ENCODE peak calls at places on chromosomes 6 and 20, in four cellular contexts. F, M, O and S are unnamed samples.
A peak's percentile ranks its signal among the peaks of the same experiment; 100 is the strongest.

GRCh38 chr6:118787746-118788419 is 106.1 kb upstream of the ASF1A start:
- DNase-seq in F (no peak), M (no peak), O (no peak), S (no peak)

GRCh38 chr6:143283887-143284640 is 166.4 kb downstream of the ADAT2 start:
- DNase-seq in F (no peak), M (no peak), O (no peak), S (no peak)

GRCh38 chr6:108750801-108751200 is 97.4 kb upstream of the ARMC2 start:
- DNase-seq in F (no peak), M (no peak), O (no peak), S (no peak)

GRCh38 chr6:11363881-11364576 is 131.6 kb upstream of the NEDD9 start:
- DNase-seq in F (no peak), M (no peak), O (no peak), S (no peak)

GRCh38 chr6:52403627-52404026 is 16.5 kb upstream of the EFHC1 start:
- DNase-seq in F (no peak), M (no peak), O (no peak), S (no peak)

GRCh38 chr6:29908341-29908662 is 34.0 kb upstream of the HLA-A start:
- DNase-seq in F (no peak), M (no peak), O (no peak), S (no peak)

GRCh38 chr6:50836231-50836630 is 17.6 kb downstream of the TFAP2B start:
- DNase-seq in F (no peak), M (no peak), O (no peak), S (no peak)

GRCh38 chr6:147855823-147856222 is 347.3 kb downstream of the SAMD5 start:
- DNase-seq in F (no peak), M (no peak), O (no peak), S (no peak)

GRCh38 chr20:50191065-50191565 is 485 bp downstream of the CEBPB start:
- DNase-seq in F (no peak), M (no peak), O (peak; percentile 62), S (no peak)

GRCh38 chr20:21323640-21324039 is 20.5 kb downstream of the XRN2 start:
- DNase-seq in F (no peak), M (no peak), O (peak; percentile 27), S (no peak)

GRCh38 chr6:89977808-89978748 is 83.8 kb downstream of the GJA10 start:
- DNase-seq in F (no peak), M (no peak), O (no peak), S (no peak)

GRCh38 chr20:63053430-63054102 is 46.8 kb upstream of the BHLHE23 start:
- DNase-seq in F (no peak), M (no peak), O (no peak), S (no peak)

GRCh38 chr6:118097576-118097975 is 190.5 kb downstream of the SLC35F1 start:
- DNase-seq in F (no peak), M (no peak), O (no peak), S (no peak)

GRCh38 chr20:3681352-3681930 is 369 bp downstream of the ADAM33 start:
- DNase-seq in F (no peak), M (no peak), O (no peak), S (no peak)

GRCh38 chr6:162147805-162148204 is 579.8 kb downstream of the PRKN start:
- DNase-seq in F (no peak), M (no peak), O (no peak), S (no peak)

GRCh38 chr6:25582101-25582500 is 69.9 kb upstream of the SCGN start:
- DNase-seq in F (no peak), M (no peak), O (no peak), S (no peak)

GRCh38 chr6:55293116-55293515 is 34.2 kb upstream of the GFRAL start:
- DNase-seq in F (peak; percentile 23), M (no peak), O (no peak), S (no peak)

GRCh38 chr6:2102316-2102883 is 143.0 kb downstream of the GMDS start:
- DNase-seq in F (no peak), M (no peak), O (no peak), S (no peak)

GRCh38 chr6:157774153-157775135 is 48.6 kb upstream of the SNX9 start:
- DNase-seq in F (no peak), M (no peak), O (peak; percentile 87), S (no peak)

GRCh38 chr20:59948828-59949720 is 8.9 kb downstream of the FAM217B start:
- DNase-seq in F (peak; percentile 63), M (no peak), O (peak; percentile 10), S (no peak)

GRCh38 chr6:142400495-142400894 is 98.7 kb downstream of the ADGRG6 start:
- DNase-seq in F (no peak), M (no peak), O (peak; percentile 57), S (no peak)

GRCh38 chr6:31355540-31355988 is 1.4 kb downstream of the HLA-B start:
- DNase-seq in F (no peak), M (no peak), O (no peak), S (no peak)

GRCh38 chr20:46022411-46023147 is 6.4 kb upstream of the SLC12A5 start:
- DNase-seq in F (peak; percentile 52), M (no peak), O (peak; percentile 77), S (no peak)

GRCh38 chr6:16154904-16155303 is 26.0 kb downstream of the MYLIP start:
- DNase-seq in F (no peak), M (no peak), O (no peak), S (no peak)

GRCh38 chr20:29079769-29080690 is 2177.4 kb upstream of the DEFB115 start:
- DNase-seq in F (peak; percentile 84), M (no peak), O (peak; percentile 78), S (no peak)

GRCh38 chr6:340991-341827 is 48.9 kb downstream of the DUSP22 start:
- DNase-seq in F (no peak), M (peak; percentile 83), O (peak; percentile 80), S (no peak)

GRCh38 chr6:69668916-69669315 is 127.9 kb downstream of the LMBRD1 start:
- DNase-seq in F (no peak), M (no peak), O (no peak), S (no peak)

GRCh38 chr20:35515949-35516645 is 13.4 kb downstream of the C20orf173 start:
- DNase-seq in F (no peak), M (no peak), O (peak; percentile 22), S (no peak)

GRCh38 chr6:112801681-112802080 is 454.6 kb downstream of the RFPL4B start:
- DNase-seq in F (no peak), M (no peak), O (no peak), S (no peak)
- TF ChIP-seq RFX5 in F (no peak), M (no peak), O (no peak), S (no peak)

GRCh38 chr6:5967594-5967993 is 39.1 kb downstream of the NRN1 start:
- DNase-seq in F (no peak), M (no peak), O (no peak), S (no peak)

GRCh38 chr6:5968817-5969726 is 37.7 kb downstream of the NRN1 start:
- DNase-seq in F (no peak), M (no peak), O (no peak), S (no peak)
- TF ChIP-seq ATF2 in F (no peak), M (no peak), O (no peak), S (no peak)

DNA sequence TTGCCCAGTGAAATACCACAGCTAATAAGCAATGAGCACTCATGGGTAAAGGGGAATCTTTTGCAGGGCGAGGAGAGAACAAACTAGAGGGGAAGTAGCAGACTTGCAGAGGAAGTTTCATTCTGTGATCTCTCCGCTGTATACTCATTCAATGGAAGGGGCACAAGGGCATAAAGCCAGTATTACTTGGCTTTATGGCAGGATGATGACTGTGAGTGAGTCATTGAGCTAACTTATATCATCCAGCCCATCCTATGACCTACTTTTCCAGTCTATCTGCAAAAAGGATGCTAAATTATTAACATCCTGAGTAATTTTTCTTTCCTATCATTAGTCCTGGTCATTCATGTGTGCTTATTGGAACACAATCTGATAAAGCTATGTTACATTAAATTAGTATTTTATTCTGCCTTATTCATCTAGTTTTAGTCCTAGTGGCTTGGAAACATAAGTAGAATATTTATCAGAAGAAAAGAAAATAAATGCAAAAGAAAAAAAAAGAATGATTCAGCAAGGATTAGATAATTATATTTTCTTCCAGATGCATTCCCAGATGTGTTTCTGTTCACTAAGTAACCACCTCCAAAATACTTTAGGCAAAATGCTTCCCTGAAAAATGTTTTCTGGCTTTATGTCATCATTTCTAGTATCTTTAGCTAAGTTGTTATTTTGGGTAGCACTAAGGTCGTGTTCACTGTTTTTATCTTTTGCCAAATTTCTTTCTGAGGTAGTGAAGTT is 471.7 kb downstream of the CDKAL1 start:
- DNase-seq in F (peak; percentile 64), M (peak; percentile 40), O (no peak), S (no peak)
- TF ChIP-seq CREB1 in F (no peak), M (no peak), O (no peak), S (no peak)

DNA sequence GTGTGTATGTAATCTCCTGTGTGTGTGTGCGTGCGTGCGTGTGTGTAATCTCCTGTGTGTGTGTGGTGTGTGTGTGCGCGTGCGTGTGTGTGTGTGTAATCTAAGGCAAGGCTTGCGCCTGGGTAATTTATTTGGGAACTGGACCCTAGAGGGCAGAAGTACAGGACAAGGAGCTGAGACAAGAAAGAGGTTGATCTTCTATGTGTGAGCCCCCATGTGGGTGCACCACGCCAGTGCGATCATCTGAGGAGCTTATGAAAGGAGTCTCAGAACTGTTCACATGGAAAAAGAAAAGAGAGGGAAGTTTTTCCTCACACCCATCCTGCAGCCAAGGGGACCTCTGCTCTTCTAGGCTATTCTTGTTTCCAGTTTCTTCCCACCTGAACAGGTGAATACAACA is 220.1 kb upstream of the GGTLC1 start:
- DNase-seq in F (peak; percentile 28), M (no peak), O (no peak), S (peak; percentile 55)
- TF ChIP-seq RFX5 in F (no peak), M (no peak), O (no peak), S (no peak)